ENCODE peak calls at places on chromosomes 5 and 9, in ten cellular contexts. Z is natural killer cell, S is left lung, P is IMR-90, W is Caco-2, H is GM23338, A is nephron progenitor cell, T is A673, F is heart left ventricle, N is foreskin fibroblast. B is an unnamed sample.

GRCh38 chr5:2553611-2554010 is 197.9 kb downstream of the IRX2 start:
- DNase-seq in P (no peak), N (no peak), Z (no peak), A (no peak), F (no peak), W (no peak), S (no peak), H (no peak), T (no peak), B (no peak)

GRCh38 chr5:38265546-38266179 is 7.3 kb downstream of the EGFLAM start:
- DNase-seq in N (peak), A (peak), T (peak), S (no peak), H (peak), Z (no peak), F (peak), P (peak), W (peak), B (peak)

GRCh38 chr9:136174779-136175744 is 29.9 kb downstream of the LHX3 start:
- DNase-seq in N (no peak), P (no peak), W (no peak), T (no peak), A (no peak), Z (no peak), H (no peak), F (no peak), S (no peak), B (no peak)

GRCh38 chr5:65186646-65187227 is 295.0 kb downstream of the ADAMTS6 start:
- DNase-seq in N (no peak), T (no peak), H (no peak), F (no peak), P (no peak), Z (no peak), W (no peak), A (no peak), S (no peak), B (no peak)

GRCh38 chr5:157303667-157304327 is 37.9 kb downstream of the CYFIP2 start:
- DNase-seq in H (peak), Z (no peak), P (no peak), W (peak), F (peak), S (no peak), A (peak), T (no peak), N (no peak), B (no peak)

GRCh38 chr9:120875643-120875953 is 1.4 kb downstream of the PHF19 start:
- DNase-seq in S (no peak), A (no peak), P (no peak), F (no peak), N (no peak), H (peak), W (no peak), T (no peak), Z (no peak), B (no peak)

GRCh38 chr9:115106001-115106400 is 12.0 kb downstream of the TNC start:
- DNase-seq in F (no peak), S (no peak), H (no peak), P (peak), A (no peak), N (no peak), W (no peak), Z (no peak), T (no peak), B (no peak)

GRCh38 chr5:134555223-134555790 is 29.8 kb downstream of the JADE2 start:
- DNase-seq in Z (no peak), T (no peak), W (no peak), A (no peak), P (no peak), N (no peak), F (no peak), S (no peak), H (no peak), B (no peak)

GRCh38 chr9:14912849-14913248 is 2.6 kb upstream of the FREM1 start:
- DNase-seq in N (no peak), T (no peak), S (no peak), Z (no peak), A (no peak), F (no peak), W (no peak), P (no peak), H (no peak), B (no peak)

GRCh38 chr5:36414869-36415282 is 113.2 kb upstream of the RANBP3L start:
- DNase-seq in P (peak), W (peak), H (peak), F (no peak), T (peak), Z (no peak), N (no peak), A (peak), S (no peak), B (peak)

GRCh38 chr5:169997736-169998284 is 17.5 kb upstream of the INSYN2B start:
- DNase-seq in T (no peak), Z (no peak), N (no peak), H (no peak), W (no peak), P (no peak), F (no peak), A (no peak), S (no peak), B (no peak)

GRCh38 chr5:175675873-175676272 is 18.0 kb downstream of the HRH2 start:
- DNase-seq in T (no peak), F (no peak), W (no peak), H (no peak), Z (no peak), S (no peak), P (no peak), A (no peak), N (no peak), B (no peak)

GRCh38 chr5:68290260-68290674 is 74.7 kb downstream of the PIK3R1 start:
- DNase-seq in S (no peak), W (no peak), N (peak), H (no peak), A (no peak), T (peak), F (peak), Z (no peak), P (peak), B (peak)

GRCh38 chr9:125889122-125889523 is 141.9 kb downstream of the PBX3 start:
- DNase-seq in F (peak), H (no peak), T (no peak), S (peak), W (no peak), Z (no peak), A (no peak), P (peak), N (no peak), B (no peak)

GRCh38 chr9:4366649-4367330 is 66.9 kb upstream of the GLIS3 start:
- DNase-seq in T (peak), W (peak), F (peak), N (peak), A (peak), P (peak), H (peak), Z (no peak), S (no peak), B (peak)

GRCh38 chr5:57436586-57436985 is 46.0 kb downstream of the ACTBL2 start:
- DNase-seq in F (no peak), N (no peak), A (no peak), Z (no peak), T (no peak), P (no peak), W (no peak), H (no peak), S (no peak), B (no peak)

GRCh38 chr5:35230043-35230611 is at the start of gene PRLR:
- DNase-seq in N (peak), W (peak), Z (no peak), T (peak), S (peak), P (peak), H (peak), A (peak), F (peak), B (peak)

GRCh38 chr5:41831155-41831554 is 39.1 kb downstream of the OXCT1 start:
- DNase-seq in A (no peak), P (no peak), Z (no peak), N (no peak), S (no peak), H (no peak), T (no peak), W (no peak), F (no peak), B (no peak)

GRCh38 chr5:64229163-64229774 is 63.6 kb downstream of the RNF180 start:
- DNase-seq in S (no peak), T (peak), W (peak), Z (no peak), A (no peak), F (no peak), P (peak), N (peak), H (peak), B (peak)

GRCh38 chr5:159725475-159725874 is 190.8 kb upstream of the ADRA1B start:
- DNase-seq in N (no peak), Z (no peak), H (no peak), S (no peak), A (no peak), F (no peak), P (no peak), W (no peak), T (no peak), B (no peak)

GRCh38 chr5:133801955-133802751 is 166.3 kb downstream of the C5orf15 start:
- DNase-seq in W (no peak), Z (no peak), A (peak), N (peak), T (no peak), F (peak), P (peak), S (no peak), H (no peak), B (peak)

GRCh38 chr9:76374702-76375543 is 19.3 kb downstream of the RFK start:
- DNase-seq in P (peak), W (peak), H (peak), T (no peak), N (peak), Z (no peak), A (peak), S (peak), F (peak), B (peak)

GRCh38 chr5:125274938-125275759 is 528.7 kb upstream of the ZNF608 start:
- DNase-seq in W (no peak), N (no peak), T (peak), Z (no peak), A (no peak), P (peak), S (no peak), H (no peak), F (no peak), B (no peak)

GRCh38 chr5:123705741-123706140 is 193.8 kb downstream of the CSNK1G3 start:
- DNase-seq in P (peak), S (no peak), Z (no peak), F (no peak), T (no peak), N (peak), A (no peak), H (no peak), W (no peak), B (peak)

DNA sequence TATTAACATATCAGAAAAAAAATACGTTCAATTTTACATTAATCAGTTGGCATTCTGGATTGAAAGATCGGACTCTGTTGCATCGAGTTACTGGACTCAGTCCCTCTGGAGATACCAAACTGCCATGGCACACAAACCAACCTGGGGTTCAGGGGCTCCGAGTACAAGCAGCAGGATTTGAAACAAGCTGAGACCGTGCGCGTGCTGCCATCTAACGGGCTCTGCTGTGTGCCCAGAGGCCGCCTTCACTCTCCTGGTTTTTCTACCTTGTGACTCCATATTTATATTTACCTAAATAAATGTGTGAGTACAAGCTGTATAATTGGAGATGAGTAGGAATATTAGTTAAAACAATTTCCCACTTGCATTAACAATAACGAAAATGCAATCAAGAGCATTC is 48.2 kb downstream of the ANXA1 start:
- DNase-seq in H (peak), N (no peak), A (peak), T (peak), S (no peak), W (no peak), Z (no peak), P (no peak), F (no peak), B (no peak)
- TF ChIP-seq CTCF in H (peak), N (no peak), A (no peak), T (peak), S (no peak), W (no peak), Z (no peak), P (no peak), F (no peak), B (no peak)

GRCh38 chr9:137602661-137603060 is 2.8 kb upstream of the ARRDC1 start:
- DNase-seq in T (peak), W (no peak), Z (no peak), N (no peak), S (no peak), H (no peak), P (no peak), F (no peak), A (no peak), B (no peak)
- TF ChIP-seq CTCF in T (no peak), W (no peak), Z (no peak), N (no peak), S (no peak), H (peak), P (no peak), F (no peak), A (no peak), B (peak)

GRCh38 chr9:96394832-96395496 is 11.5 kb upstream of the SLC35D2 start:
- DNase-seq in W (no peak), P (no peak), H (peak), N (no peak), F (no peak), S (no peak), T (no peak), A (no peak), Z (no peak), B (no peak)

GRCh38 chr9:96399335-96399633 is 15.8 kb upstream of the SLC35D2 start:
- DNase-seq in H (no peak), A (no peak), T (no peak), P (no peak), Z (no peak), W (no peak), S (no peak), F (no peak), N (no peak), B (no peak)

GRCh38 chr9:96395964-96396363 is 12.5 kb upstream of the SLC35D2 start:
- DNase-seq in W (no peak), A (no peak), Z (no peak), N (no peak), T (no peak), H (peak), P (no peak), F (no peak), S (no peak), B (no peak)

GRCh38 chr9:96400132-96400910 is 16.8 kb upstream of the SLC35D2 start:
- DNase-seq in T (no peak), S (no peak), A (no peak), N (no peak), H (no peak), F (no peak), P (no peak), Z (no peak), W (no peak), B (no peak)

GRCh38 chr9:96398582-96399334 is 15.2 kb upstream of the SLC35D2 start:
- DNase-seq in Z (no peak), H (peak), T (no peak), P (no peak), N (no peak), W (no peak), A (no peak), S (no peak), F (no peak), B (no peak)
- TF ChIP-seq CTCF in Z (no peak), H (no peak), T (no peak), P (no peak), N (no peak), W (no peak), A (no peak), S (no peak), F (no peak), B (no peak)

DNA sequence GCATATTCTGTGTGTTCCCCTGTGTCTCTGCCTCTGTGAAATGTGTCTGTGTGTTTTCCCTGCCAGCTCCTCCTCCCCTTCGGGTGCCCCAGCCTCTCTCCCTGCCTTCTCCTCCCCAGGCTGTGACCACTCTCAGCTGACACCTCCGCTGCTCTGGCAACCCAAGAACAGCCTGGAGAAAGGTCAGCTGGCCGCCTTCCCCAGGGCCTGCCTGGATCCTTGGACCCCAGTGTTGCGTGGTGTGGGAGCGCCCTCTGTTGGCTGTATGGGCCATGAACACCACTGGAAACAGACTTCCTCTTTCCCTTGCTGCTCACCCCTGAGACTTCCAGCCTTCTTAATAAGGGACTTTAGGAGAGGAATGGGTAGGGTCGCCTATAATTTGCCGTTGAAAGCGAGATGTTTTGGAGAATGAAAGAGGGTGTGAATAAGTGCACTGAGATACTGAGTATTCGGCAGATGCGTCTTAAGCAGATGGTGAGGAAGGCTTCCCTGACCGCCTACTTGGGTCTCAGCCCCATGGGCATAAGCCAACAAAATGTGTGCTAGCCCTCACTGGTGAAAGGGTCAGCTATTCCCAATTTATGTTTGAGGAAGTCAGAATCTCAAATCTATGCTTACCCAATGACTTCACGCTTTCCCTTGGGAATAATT is 114.9 kb upstream of the TRIM32 start:
- DNase-seq in Z (no peak), H (peak), N (peak), F (peak), S (peak), A (peak), T (peak), W (peak), P (peak), B (peak)
- TF ChIP-seq CTCF in Z (no peak), H (peak), N (peak), F (peak), S (peak), A (peak), T (peak), W (peak), P (peak), B (peak)

GRCh38 chr9:92709240-92709639 is 39.3 kb upstream of the IPPK start:
- DNase-seq in P (no peak), Z (no peak), T (no peak), W (no peak), A (no peak), F (no peak), N (no peak), S (no peak), H (no peak), B (no peak)

GRCh38 chr9:92710368-92710767 is 40.4 kb upstream of the IPPK start:
- DNase-seq in Z (no peak), N (no peak), F (no peak), W (no peak), S (no peak), P (no peak), T (no peak), A (no peak), H (no peak), B (no peak)

GRCh38 chr9:92711146-92711545 is 41.2 kb upstream of the IPPK start:
- DNase-seq in A (no peak), N (no peak), T (no peak), Z (no peak), W (no peak), H (no peak), S (no peak), F (no peak), P (no peak), B (no peak)

GRCh38 chr9:92711844-92712243 is 41.9 kb upstream of the IPPK start:
- DNase-seq in S (no peak), N (no peak), T (peak), A (no peak), F (no peak), P (no peak), H (no peak), W (no peak), Z (no peak), B (no peak)

DNA sequence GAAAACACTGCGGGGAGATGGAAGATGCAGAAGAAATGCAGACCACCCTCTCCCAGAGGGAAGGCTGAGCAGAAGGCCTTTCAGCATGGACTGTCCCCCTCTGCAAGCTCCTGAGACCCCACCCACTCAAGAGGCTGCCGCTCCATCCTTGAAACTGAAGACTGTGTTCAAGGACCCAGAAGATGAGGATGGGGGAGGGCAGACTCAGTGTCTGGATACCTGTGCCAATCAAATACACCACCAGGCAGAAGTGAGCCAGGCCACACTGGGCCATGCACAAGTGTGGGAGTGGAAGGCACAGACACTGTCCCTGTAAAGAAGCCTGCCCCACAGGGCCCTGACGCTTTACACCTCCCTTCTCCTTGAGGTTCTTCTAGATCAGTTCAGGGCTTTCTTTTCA is 40.0 kb upstream of the IPPK start:
- DNase-seq in A (no peak), P (no peak), N (no peak), W (no peak), H (no peak), Z (no peak), F (no peak), S (no peak), T (no peak), B (no peak)
- TF ChIP-seq CTCF in A (no peak), P (no peak), N (no peak), W (no peak), H (no peak), Z (no peak), F (no peak), S (no peak), T (no peak), B (no peak)

DNA sequence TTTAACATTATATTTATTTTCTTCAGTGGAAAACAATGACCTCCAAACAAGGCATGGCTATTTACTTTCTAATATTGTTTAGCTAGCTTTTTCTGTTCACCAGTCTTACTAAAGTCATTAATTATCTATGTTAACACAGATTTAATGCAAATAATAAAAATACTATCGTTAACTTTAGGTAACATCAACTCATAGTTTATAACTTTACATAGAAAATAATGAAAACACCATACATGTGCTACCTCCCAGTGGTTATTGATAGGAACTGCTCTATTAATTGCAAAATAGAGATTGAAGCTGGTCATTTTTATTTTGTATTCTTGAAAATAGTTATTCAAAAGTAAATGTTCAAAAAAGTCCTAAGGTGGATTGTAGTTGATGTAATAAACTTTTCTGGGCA is 78.3 kb upstream of the HCN1 start:
- DNase-seq in N (no peak), Z (no peak), A (no peak), T (peak), F (no peak), W (no peak), S (no peak), H (peak), P (no peak), B (no peak)
- TF ChIP-seq CTCF in N (no peak), Z (no peak), A (peak), T (peak), F (no peak), W (peak), S (peak), H (peak), P (no peak), B (peak)

DNA sequence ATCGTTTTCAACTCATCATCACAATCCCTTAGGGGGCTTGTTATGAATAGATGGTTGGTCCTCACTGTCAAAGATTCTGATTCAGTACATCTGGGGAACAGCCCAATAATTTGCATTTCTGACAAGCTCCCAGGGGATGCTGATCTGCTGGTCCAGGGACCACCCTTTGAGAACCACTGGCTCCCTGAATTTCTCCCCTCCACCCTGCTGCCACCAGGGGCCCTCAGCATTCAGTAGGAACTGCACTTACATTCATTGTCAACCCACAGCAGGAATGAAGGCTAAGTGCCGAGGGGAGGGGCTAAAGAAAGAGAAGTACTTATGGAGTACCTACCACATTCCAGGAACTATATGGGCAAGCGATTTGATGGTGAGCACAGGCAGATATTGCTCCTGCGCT is 85.9 kb downstream of the BOD1 start:
- DNase-seq in F (no peak), P (no peak), A (no peak), W (peak), Z (no peak), T (peak), S (no peak), H (peak), N (no peak), B (no peak)
- TF ChIP-seq CTCF in F (no peak), P (no peak), A (no peak), W (no peak), Z (no peak), T (peak), S (no peak), H (peak), N (no peak), B (peak)